ENCODE peak calls at places on chromosomes 7 and 10, in five cellular contexts. T, S, V, I and W are unnamed samples.

GRCh38 chr10:69906425-69906824 is 104.7 kb downstream of the COL13A1 start:
- DNase-seq in T (no peak), I (no peak), S (no peak), V (no peak), W (no peak)

GRCh38 chr7:26202019-26202985 is 757 bp downstream of the CBX3 start:
- DNase-seq in T (no peak), S (peak; percentile 88), I (no peak), V (peak; percentile 66), W (peak; percentile 59)

GRCh38 chr10:71666607-71667373 is 52.8 kb downstream of the C10orf105 start:
- DNase-seq in I (no peak), T (no peak), V (no peak), S (no peak), W (no peak)

GRCh38 chr10:6678211-6678803 is 98.2 kb upstream of the PRKCQ start:
- DNase-seq in T (peak; percentile 44), S (no peak), I (peak; percentile 80), V (peak; percentile 58), W (peak; percentile 55)

GRCh38 chr7:45881759-45882464 is 6.4 kb upstream of the IGFBP1 start:
- DNase-seq in S (peak; percentile 66), V (no peak), T (no peak), I (no peak), W (no peak)

GRCh38 chr10:44628921-44629320 is 244.0 kb upstream of the CXCL12 start:
- DNase-seq in I (no peak), T (no peak), S (no peak), V (no peak), W (no peak)

GRCh38 chr10:101895781-101896180 is 52.2 kb upstream of the KCNIP2 start:
- DNase-seq in I (no peak), S (no peak), V (no peak), T (no peak), W (no peak)

GRCh38 chr10:17335065-17335464 is 107.0 kb downstream of the VIM start:
- DNase-seq in I (no peak), V (no peak), T (no peak), S (no peak), W (no peak)

GRCh38 chr7:29375641-29376562 is 181.3 kb downstream of the CHN2 start:
- DNase-seq in V (peak; percentile 67), S (no peak), T (no peak), I (no peak), W (no peak)

GRCh38 chr7:81158189-81158588 is 239.3 kb upstream of the SEMA3C start:
- DNase-seq in T (no peak), V (no peak), I (no peak), S (no peak), W (no peak)

GRCh38 chr7:39228946-39229345 is 251.2 kb downstream of the POU6F2 start:
- DNase-seq in T (no peak), V (no peak), I (no peak), S (no peak), W (no peak)

GRCh38 chr7:22420973-22421635 is 64.2 kb upstream of the RAPGEF5 start:
- DNase-seq in S (no peak), V (no peak), I (no peak), T (no peak), W (no peak)

GRCh38 chr7:102281785-102282184 is 4.9 kb upstream of the SH2B2 start:
- DNase-seq in I (no peak), V (no peak), T (no peak), S (no peak), W (no peak)

GRCh38 chr10:71964669-71965515 is 697 bp downstream of the CHST3 start:
- DNase-seq in I (peak; percentile 67), T (peak; percentile 40), S (peak; percentile 95), V (no peak), W (peak; percentile 69)

GRCh38 chr10:132489053-132489703 is 48.4 kb upstream of the INPP5A start:
- DNase-seq in V (peak; percentile 8), I (no peak), S (no peak), T (no peak), W (no peak)

GRCh38 chr10:451021-451471 is 238.4 kb downstream of the DIP2C start:
- DNase-seq in S (peak; percentile 81), T (no peak), I (no peak), V (no peak), W (no peak)

GRCh38 chr10:68489919-68490318 is 18.1 kb upstream of the DNA2 start:
- DNase-seq in V (no peak), T (no peak), I (no peak), S (no peak), W (no peak)

GRCh38 chr10:18545626-18546025 is 105.8 kb downstream of the NSUN6 start:
- DNase-seq in S (no peak), V (no peak), I (no peak), T (no peak), W (no peak)

DNA sequence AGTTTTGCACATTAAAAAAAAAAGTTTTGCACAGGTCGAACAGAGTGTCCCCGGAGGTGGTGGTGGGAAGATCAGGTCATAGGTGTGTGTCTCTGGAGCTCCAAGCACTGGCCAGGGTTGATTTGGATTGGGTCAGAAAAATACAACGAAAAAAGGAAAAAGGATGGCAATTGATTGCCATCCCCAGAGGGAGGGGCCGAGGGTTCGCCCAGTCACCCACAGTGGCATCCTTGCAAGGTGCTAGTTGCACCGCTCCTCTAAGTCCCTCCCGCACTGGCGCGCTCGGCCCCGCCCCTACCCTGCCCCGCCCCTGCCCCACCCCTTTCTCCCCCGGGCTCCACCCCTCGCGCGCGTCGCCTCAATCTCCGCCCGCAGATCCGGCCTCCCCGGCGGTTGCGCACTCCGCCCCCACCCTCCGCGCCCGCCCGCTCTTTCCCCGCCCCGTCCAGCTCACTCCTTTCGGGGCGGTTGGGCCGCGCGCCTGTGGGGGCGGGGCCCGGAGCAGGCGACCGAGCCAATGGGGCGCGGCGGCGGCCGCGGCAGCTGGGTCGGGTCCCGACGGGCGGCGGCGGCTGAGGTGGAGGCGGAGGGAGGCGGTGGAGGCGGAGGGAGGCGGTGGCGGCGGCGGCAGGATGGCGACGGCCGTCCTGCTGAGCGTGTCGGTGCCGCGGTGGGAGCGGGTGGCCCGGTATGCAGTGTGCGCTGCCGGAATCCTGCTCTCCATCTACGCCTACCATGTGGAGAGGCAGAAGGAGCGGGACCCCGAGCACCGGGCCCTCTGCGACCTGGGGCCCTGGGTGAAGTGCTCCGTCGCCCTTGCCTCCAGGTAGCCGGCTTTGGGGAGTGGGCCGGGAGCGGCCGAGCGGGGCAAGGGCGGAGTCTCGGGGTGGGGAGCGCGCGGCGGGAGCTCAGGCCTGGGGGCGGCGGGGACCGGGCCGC is 31.5 kb upstream of the ERV3-1 start:
- DNase-seq in V (peak; percentile 94), T (peak; percentile 45), I (peak; percentile 81), S (peak; percentile 98), W (peak; percentile 92)
- TF ChIP-seq POLR2A in V (peak; percentile 66), T (peak; percentile 93), I (peak; percentile 61), S (no peak), W (peak; percentile 43)

GRCh38 chr10:122204691-122205489 is 66.2 kb upstream of the BTBD16 start:
- DNase-seq in S (no peak), V (no peak), I (no peak), T (no peak), W (no peak)
- TF ChIP-seq POLR2A in S (no peak), V (no peak), I (no peak), T (no peak), W (no peak)

DNA sequence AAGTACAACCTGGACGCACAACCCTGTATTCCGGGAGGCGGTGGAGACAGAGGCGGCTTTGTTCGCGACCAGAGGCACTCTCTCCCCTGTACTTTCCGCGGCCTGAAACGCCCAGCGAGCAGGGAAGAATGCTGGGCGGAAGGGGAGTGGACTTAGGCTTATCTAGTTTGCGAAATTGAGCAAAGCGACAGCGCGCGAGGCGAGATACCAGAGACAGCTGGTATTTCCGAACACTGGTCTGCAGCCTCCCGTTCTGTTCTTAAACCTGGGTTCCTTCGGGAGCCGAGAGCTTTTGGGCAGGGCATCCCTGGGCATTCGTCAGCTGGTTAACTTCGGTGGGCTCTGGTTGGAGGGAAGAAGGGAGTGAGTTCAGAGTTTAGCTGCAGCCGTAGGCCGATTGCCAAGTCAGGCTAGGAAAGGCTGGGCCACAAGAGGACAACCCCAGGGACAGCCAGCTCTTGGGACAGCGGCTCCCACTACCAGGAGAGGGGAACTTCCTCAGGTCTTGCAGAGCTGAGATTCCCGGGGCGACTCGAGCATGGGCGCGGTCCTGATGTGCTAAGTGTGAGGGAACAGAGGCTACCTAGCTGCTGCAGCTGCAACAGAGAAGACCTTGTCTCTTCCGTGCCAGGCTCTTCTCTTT is 3.9 kb downstream of the HMX3 start:
- DNase-seq in T (peak; percentile 22), I (peak; percentile 77), V (peak; percentile 56), S (no peak), W (no peak)
- TF ChIP-seq POLR2A in T (no peak), I (no peak), V (no peak), S (no peak), W (no peak)

DNA sequence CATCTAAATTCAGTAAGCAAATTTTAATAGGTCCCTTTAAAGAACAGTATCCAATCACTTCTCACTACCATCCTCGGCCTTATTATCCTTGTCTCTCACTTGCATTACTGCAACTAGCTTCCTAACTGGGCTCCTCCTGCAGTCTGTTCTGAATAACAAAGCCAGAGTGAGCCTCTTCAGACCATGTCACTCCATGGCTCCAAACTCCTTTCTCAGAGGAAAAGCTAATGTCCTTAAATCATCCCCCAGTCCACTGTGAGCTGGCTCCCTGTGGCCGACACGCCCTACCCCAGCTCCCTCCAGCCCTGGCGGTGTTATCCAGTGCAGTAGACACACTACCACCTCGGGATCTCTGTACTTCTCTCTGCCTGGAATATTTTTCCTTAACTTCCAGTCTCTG is 80.0 kb downstream of the EPC1 start:
- DNase-seq in S (no peak), V (no peak), I (peak; percentile 57), T (no peak), W (no peak)
- TF ChIP-seq POLR2A in S (no peak), V (no peak), I (no peak), T (no peak), W (no peak)

GRCh38 chr10:89852872-89853271 is 151.5 kb downstream of the KIF20B start:
- DNase-seq in S (no peak), V (no peak), T (no peak), I (no peak), W (no peak)
- TF ChIP-seq POLR2A in S (no peak), V (no peak), T (no peak), I (no peak), W (no peak)

DNA sequence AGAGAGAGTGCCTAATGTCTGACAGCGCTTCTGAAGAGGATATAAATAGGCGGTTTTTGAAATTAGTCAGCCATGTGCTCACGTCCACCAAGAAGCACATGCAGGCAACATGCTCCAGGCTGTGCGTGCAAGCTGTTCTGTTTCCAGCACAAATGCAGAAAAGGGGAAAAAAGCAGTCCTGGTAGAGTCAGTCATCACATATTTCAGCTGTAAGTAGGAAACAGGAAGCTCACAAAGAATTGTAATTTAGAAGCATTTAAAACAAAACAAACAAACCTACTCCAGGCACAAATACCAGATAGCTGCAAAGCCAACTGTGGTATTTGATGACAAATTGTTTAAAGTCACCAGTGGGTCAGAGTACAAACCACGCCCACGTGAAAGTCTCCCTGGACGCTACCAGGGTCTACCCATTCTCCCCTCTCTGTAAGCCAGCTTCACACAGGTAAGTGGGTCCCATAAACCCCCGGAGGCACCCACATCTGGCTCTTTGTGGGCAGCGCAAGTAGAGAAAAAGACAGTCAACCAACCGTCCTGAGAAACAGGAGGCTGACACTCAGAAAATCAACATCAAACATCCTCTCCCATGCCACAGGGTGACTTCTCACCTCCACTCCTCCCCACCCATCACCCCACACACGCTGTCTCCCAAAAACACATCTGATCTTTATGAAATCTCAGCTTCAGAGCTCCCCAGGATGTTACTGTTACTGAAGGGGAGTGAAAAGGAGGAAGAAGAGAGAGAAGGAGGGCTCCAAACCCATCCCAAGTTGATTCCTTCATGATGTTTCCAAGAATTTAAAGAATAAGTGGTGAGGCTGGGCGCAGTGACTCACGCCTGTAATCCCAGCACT is 186.4 kb downstream of the FAM107B start:
- DNase-seq in S (no peak), V (no peak), I (no peak), T (peak; percentile 40), W (peak; percentile 97)
- TF ChIP-seq POLR2A in S (no peak), V (no peak), I (no peak), T (no peak), W (no peak)